ENCODE peak calls at places on chromosomes 16 and 17, in four cellular contexts. R, D, X and S are unnamed samples.

GRCh38 chr16:55817236-55817912 is 15.5 kb downstream of the CES1 start:
- DNase-seq in X (no peak), R (no peak), D (no peak), S (no peak)

GRCh38 chr17:6755731-6756184 is at the start of gene XAF1:
- DNase-seq in X (no peak), D (peak; percentile 40), R (no peak), S (peak; percentile 33)

GRCh38 chr17:62038248-62038647 is 26.8 kb downstream of the MED13 start:
- DNase-seq in D (no peak), X (no peak), R (no peak), S (no peak)

GRCh38 chr16:67847064-67847861 is at the start of gene CENPT:
- DNase-seq in X (peak; percentile 83), D (no peak), R (peak; percentile 66), S (peak; percentile 64)

GRCh38 chr17:45320931-45321461 is 4.2 kb upstream of the MAP3K14 start:
- DNase-seq in X (peak; percentile 74), R (peak; percentile 93), D (no peak), S (peak; percentile 97)

GRCh38 chr16:30904114-30904780 is 7.8 kb downstream of the CTF1 start:
- DNase-seq in X (no peak), D (no peak), R (no peak), S (no peak)

GRCh38 chr16:58563775-58564174 is 48.5 kb downstream of the SETD6 start:
- DNase-seq in X (no peak), D (no peak), R (no peak), S (no peak)

GRCh38 chr17:31787857-31788570 is 71.0 kb downstream of the COPRS start:
- DNase-seq in D (no peak), X (no peak), R (peak; percentile 59), S (peak; percentile 93)

GRCh38 chr17:64507418-64507766 is 615 bp downstream of the CEP95 start:
- DNase-seq in R (peak; percentile 76), D (no peak), X (peak; percentile 47), S (peak; percentile 68)

GRCh38 chr17:61208301-61209098 is 191.1 kb upstream of the TBX2 start:
- DNase-seq in X (no peak), D (no peak), R (peak; percentile 25), S (peak; percentile 64)

GRCh38 chr16:64278196-64278595 is 843.7 kb downstream of the CDH11 start:
- DNase-seq in R (no peak), X (no peak), D (no peak), S (peak; percentile 48)
- TF ChIP-seq ELK1 in R (no peak), X (no peak), D (no peak), S (no peak)

GRCh38 chr17:82602986-82603385 is 45.3 kb downstream of the WDR45B start:
- DNase-seq in X (no peak), D (peak; percentile 21), R (no peak), S (peak; percentile 44)

GRCh38 chr17:82599674-82600661 is 48.3 kb downstream of the WDR45B start:
- DNase-seq in X (no peak), R (no peak), D (no peak), S (no peak)

GRCh38 chr17:82601447-82602000 is 46.7 kb downstream of the WDR45B start:
- DNase-seq in D (no peak), X (no peak), R (no peak), S (no peak)

GRCh38 chr17:82602487-82602886 is 45.8 kb downstream of the WDR45B start:
- DNase-seq in X (no peak), D (no peak), R (no peak), S (no peak)

DNA sequence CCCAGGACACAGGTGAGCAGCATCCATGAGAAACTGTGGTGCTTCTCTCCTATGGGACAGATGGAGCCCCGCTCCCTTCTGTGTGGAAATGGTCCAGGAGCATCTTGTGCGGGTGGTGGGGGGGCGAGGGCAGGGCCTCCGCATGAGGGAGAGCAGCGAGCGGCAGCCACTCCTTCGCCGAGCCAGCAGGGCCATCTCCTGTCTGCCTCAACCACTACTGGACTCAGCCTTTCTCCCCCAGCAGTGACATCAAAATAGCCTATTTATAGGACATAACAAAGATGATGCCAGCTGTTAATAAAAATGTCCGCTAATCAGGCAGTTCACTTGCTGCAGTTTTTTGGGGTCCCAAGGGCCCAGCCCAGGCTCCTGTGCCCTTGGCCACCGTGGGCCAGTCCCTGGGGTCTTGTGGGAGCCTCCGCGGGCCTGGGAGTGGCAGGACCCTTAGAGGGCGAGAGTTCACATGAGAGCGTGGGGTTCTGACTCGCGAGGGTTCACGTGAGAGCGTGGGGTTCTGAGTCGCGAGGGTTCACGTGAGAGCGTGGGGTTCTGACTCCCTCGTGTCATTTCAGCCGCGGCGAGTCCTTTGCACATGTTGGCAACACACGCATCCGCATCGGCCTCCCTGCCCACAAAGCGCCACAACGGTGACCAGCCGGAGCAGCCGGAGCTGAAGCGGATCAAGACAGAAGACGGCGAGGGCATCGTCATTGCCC is 47.4 kb downstream of the WDR45B start:
- DNase-seq in D (no peak), R (no peak), X (no peak), S (no peak)
- H3K4me1 ChIP-seq in D (peaks cover 22% of the 10 kb centered on the region), R (no peaks in the 10 kb centered on the region), X (no peaks in the 10 kb centered on the region), S (peaks cover 7% of the 10 kb centered on the region)

DNA sequence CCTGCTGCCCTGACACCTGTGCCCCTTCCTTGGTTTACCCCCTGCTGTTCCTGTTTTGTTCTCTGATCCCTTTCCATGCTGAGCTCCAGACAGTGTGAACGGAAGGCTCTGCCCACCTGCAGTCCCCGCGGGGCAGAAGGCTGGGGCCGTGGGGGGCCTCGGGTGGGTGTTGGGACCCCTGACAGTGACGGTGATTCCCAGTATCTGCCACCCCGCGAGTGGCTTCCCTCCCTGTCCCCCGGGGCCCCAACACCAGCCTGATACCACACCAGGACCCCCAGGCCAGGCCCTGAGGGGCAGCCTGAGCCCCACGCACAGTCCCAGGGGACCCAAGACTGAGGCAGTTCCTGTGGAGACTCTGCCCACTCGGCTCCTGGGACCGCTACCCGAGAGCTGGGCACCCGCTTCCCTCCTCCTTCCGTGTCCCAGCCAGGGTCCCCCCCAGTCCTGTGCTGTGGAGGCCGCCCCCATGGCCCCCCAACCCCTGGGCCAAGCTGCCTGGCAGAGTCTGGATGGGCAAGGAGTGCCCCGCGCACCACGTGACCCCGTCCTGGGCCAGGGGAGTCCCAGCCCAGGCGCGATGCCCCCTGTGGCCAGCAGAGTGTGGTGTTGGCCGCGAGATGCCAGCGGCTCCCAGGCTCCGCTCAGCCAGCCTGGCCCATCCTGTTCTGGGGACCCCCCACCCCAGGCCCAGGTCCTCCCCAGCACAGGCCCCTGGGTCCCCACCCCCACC is 10.0 kb upstream of the C1QTNF8 start:
- DNase-seq in X (peak; percentile 81), D (no peak), R (peak; percentile 71), S (peak; percentile 33)
- TF ChIP-seq ELK1 in X (no peak), D (no peak), R (no peak), S (no peak)

DNA sequence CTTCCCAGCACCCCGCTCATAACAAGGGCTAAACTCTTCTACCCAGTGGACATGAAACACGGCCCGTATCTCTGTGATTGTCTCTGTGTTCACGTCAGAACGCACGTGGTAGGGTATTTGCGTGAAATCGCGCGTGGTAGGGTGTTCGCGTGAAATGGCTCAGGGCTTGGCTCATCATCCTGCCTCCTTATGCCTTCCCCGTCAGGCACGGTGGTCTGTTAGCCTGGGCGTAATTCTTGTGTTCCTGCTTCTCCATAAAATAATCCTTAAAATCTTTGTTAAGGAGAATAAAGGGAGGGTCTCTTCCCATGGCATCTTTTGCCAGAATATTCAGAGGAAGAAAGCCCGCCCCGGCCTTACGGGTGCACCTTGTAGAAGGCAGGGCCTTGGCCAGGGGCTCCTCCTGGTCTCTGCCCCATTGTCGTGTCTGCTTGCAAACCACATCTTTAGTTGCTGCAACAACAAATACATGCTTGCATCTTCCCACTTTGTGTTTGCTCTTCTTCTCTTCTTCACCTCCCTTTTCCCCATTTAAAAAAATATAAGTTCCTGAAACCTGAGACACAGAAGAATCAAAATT is 116.7 kb upstream of the CHMP6 start:
- DNase-seq in R (no peak), X (no peak), D (no peak), S (no peak)
- H3K4me1 ChIP-seq in R (peaks cover 12% of the 10 kb centered on the region), X (no peaks in the 10 kb centered on the region), D (peaks cover 21% of the 10 kb centered on the region), S (peaks cover 16% of the 10 kb centered on the region)

GRCh38 chr16:17589898-17590297 is 119.1 kb upstream of the XYLT1 start:
- DNase-seq in D (no peak), R (no peak), X (no peak), S (no peak)

GRCh38 chr16:17591655-17592405 is 121.1 kb upstream of the XYLT1 start:
- DNase-seq in D (no peak), R (no peak), X (no peak), S (no peak)

GRCh38 chr16:17585449-17586080 is 114.8 kb upstream of the XYLT1 start:
- DNase-seq in R (no peak), D (no peak), X (no peak), S (no peak)

GRCh38 chr16:17590711-17591654 is 120.2 kb upstream of the XYLT1 start:
- DNase-seq in R (no peak), D (no peak), X (no peak), S (no peak)
- TF ChIP-seq ELK1 in R (no peak), D (no peak), X (no peak), S (no peak)